ENCODE peak calls at places on chromosomes 11 and 22, in eight cellular contexts. G is cardiac septum, I is substantia nigra, P is iris pigment epithelial cell, T is GOT3, E is ecto neural progenitor cell, S is aorta, C is brain pericyte. Y is an unnamed sample.

GRCh38 chr11:111632798-111633197 is 30.5 kb downstream of the SIK2 start:
- DNase-seq in T (no peak), I (no peak), S (no peak), E (no peak), G (no peak), C (no peak), P (no peak), Y (no peak)

GRCh38 chr11:125517116-125517804 is 21.2 kb upstream of the FEZ1 start:
- DNase-seq in T (no peak), E (peak), G (no peak), P (peak), S (no peak), C (no peak), I (no peak), Y (no peak)

GRCh38 chr11:12968101-12968500 is 41.0 kb upstream of the RASSF10 start:
- DNase-seq in P (no peak), G (no peak), S (no peak), I (no peak), C (no peak), E (no peak), T (no peak), Y (no peak)

GRCh38 chr11:1037506-1038055 is 1.1 kb upstream of the MUC6 start:
- DNase-seq in P (no peak), G (no peak), E (no peak), C (no peak), T (no peak), I (no peak), S (no peak), Y (no peak)

GRCh38 chr22:46854125-46854870 is 91.8 kb downstream of the TBC1D22A start:
- DNase-seq in I (no peak), T (no peak), G (no peak), E (no peak), P (peak), S (peak), C (no peak), Y (peak)

GRCh38 chr11:119479685-119480275 is 56.8 kb upstream of the THY1 start:
- DNase-seq in S (no peak), E (peak), T (no peak), I (no peak), C (no peak), P (peak), G (peak), Y (no peak)

GRCh38 chr22:25448435-25449051 is 115.9 kb upstream of the GRK3 start:
- DNase-seq in T (no peak), C (no peak), S (no peak), E (no peak), G (no peak), I (no peak), P (peak), Y (no peak)

GRCh38 chr11:119055901-119056300 is 1.1 kb downstream of the HYOU1 start:
- DNase-seq in G (no peak), S (no peak), E (no peak), I (no peak), T (no peak), P (peak), C (no peak), Y (no peak)

GRCh38 chr11:2669926-2670469 is 29.8 kb downstream of the KCNQ1OT1 start:
- DNase-seq in P (no peak), C (no peak), T (no peak), E (no peak), I (no peak), G (no peak), S (no peak), Y (no peak)